ENCODE peak calls at places on chromosomes 5 and 9, in four cellular contexts. A, W, H and X are unnamed samples.

GRCh38 chr5:79107020-79107796 is 4.4 kb upstream of the BHMT start:
- DNase-seq in H (no peak), W (no peak), A (no peak), X (no peak)

GRCh38 chr5:134874831-134875655 is 872 bp downstream of the TXNDC15 start:
- DNase-seq in A (no peak), W (peak), H (peak), X (no peak)

GRCh38 chr5:109748545-109748944 is 58.8 kb downstream of the MAN2A1 start:
- DNase-seq in H (no peak), A (no peak), W (peak), X (no peak)

GRCh38 chr9:109477269-109478203 is 20.6 kb downstream of the PTPN3 start:
- DNase-seq in A (peak), W (peak), H (no peak), X (no peak)

GRCh38 chr5:151098185-151098813 is 17.5 kb upstream of the TNIP1 start:
- DNase-seq in H (no peak), W (no peak), A (no peak), X (no peak)

GRCh38 chr5:53211799-53212198 is 102.2 kb upstream of the MOCS2 start:
- DNase-seq in A (peak), W (no peak), H (no peak), X (no peak)

GRCh38 chr5:165138261-165138660 is 1632.8 kb downstream of the MAT2B start:
- DNase-seq in H (no peak), W (no peak), A (no peak), X (peak)

GRCh38 chr5:472076-472655 is 29.2 kb downstream of the EXOC3 start:
- DNase-seq in A (no peak), H (peak), W (no peak), X (no peak)

GRCh38 chr9:128201441-128202369 is 1.5 kb upstream of the DNM1 start:
- DNase-seq in A (no peak), W (peak), H (no peak), X (no peak)

GRCh38 chr5:106189121-106189809 is 1481.5 kb downstream of the EFNA5 start:
- DNase-seq in H (no peak), W (no peak), A (no peak), X (no peak)

GRCh38 chr5:127028822-127029457 is 1.4 kb downstream of the MARCHF3 start:
- DNase-seq in A (no peak), W (peak), H (peak), X (no peak)

GRCh38 chr5:36842087-36842486 is 34.5 kb upstream of the NIPBL start:
- DNase-seq in A (no peak), W (no peak), H (no peak), X (no peak)

GRCh38 chr5:64693636-64694035 is 3.3 kb downstream of the SHISAL2B start:
- DNase-seq in A (no peak), W (no peak), H (no peak), X (no peak)

GRCh38 chr9:6758418-6759113 is 793 bp downstream of the KDM4C start:
- DNase-seq in A (peak), W (peak), H (peak), X (no peak)

GRCh38 chr5:146238973-146239372 is 35.6 kb downstream of the RBM27 start:
- DNase-seq in A (no peak), H (no peak), W (no peak), X (no peak)

GRCh38 chr5:97986069-97986468 is 787.4 kb upstream of the RGMB start:
- DNase-seq in W (no peak), A (peak), H (no peak), X (peak)

GRCh38 chr9:5633243-5633642 is 4.3 kb downstream of the RIC1 start:
- DNase-seq in W (no peak), A (no peak), H (no peak), X (no peak)

GRCh38 chr9:81132318-81132717 is 557.0 kb downstream of the TLE1 start:
- DNase-seq in H (no peak), W (no peak), A (no peak), X (no peak)

DNA sequence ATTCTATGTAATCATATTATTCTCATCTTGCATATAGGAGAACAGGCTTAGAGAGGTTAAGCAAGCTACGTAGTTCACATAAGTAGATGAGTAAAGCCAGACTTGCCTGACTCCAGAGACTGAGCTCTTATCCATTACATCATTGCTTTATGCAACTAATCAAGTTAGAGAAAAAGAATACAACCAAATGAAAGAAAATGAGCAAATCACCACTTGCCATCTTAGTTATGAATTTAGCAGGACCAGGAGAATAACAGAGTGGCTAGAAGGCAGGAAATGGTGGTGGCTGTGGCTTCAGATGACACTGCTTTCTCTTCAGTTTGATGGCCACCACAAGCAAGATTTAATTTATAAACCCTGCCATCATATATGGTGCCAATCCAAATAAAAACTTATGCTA is 26.6 kb downstream of the POC5 start:
- DNase-seq in W (no peak), H (peak), A (no peak), X (no peak)
- TF ChIP-seq YY1 in W (no peak), H (no peak), A (no peak), X (no peak)

GRCh38 chr5:121963409-121963808 is 1.6 kb downstream of the SRFBP1 start:
- DNase-seq in H (no peak), W (no peak), A (no peak), X (no peak)

GRCh38 chr5:121967187-121967586 is 5.4 kb downstream of the SRFBP1 start:
- DNase-seq in W (no peak), H (no peak), A (no peak), X (no peak)

GRCh38 chr5:121969660-121970295 is 8.0 kb downstream of the SRFBP1 start:
- DNase-seq in H (no peak), W (no peak), A (no peak), X (no peak)

GRCh38 chr5:121974261-121974660 is 12.5 kb downstream of the SRFBP1 start:
- DNase-seq in H (no peak), W (no peak), A (no peak), X (no peak)

GRCh38 chr5:121968910-121969607 is 7.3 kb downstream of the SRFBP1 start:
- DNase-seq in W (no peak), H (no peak), A (peak), X (no peak)
- TF ChIP-seq YY1 in W (no peak), H (no peak), A (no peak), X (no peak)

GRCh38 chr5:153939101-153939500 is 99.6 kb downstream of the FAM114A2 start:
- DNase-seq in A (no peak), W (no peak), H (no peak), X (no peak)

GRCh38 chr5:153941265-153941664 is 97.4 kb downstream of the FAM114A2 start:
- DNase-seq in W (no peak), H (no peak), A (no peak), X (no peak)

GRCh38 chr5:153937661-153938060 is 101.0 kb downstream of the FAM114A2 start:
- DNase-seq in H (no peak), W (no peak), A (no peak), X (no peak)

GRCh38 chr5:153938131-153938842 is 100.4 kb downstream of the FAM114A2 start:
- DNase-seq in A (no peak), W (no peak), H (no peak), X (no peak)
- TF ChIP-seq YY1 in A (no peak), W (no peak), H (no peak), X (no peak)

GRCh38 chr5:157659886-157660660 is 7.8 kb upstream of the SOX30 start:
- DNase-seq in H (no peak), A (no peak), W (no peak), X (no peak)
- TF ChIP-seq YY1 in H (no peak), A (no peak), W (no peak), X (no peak)

DNA sequence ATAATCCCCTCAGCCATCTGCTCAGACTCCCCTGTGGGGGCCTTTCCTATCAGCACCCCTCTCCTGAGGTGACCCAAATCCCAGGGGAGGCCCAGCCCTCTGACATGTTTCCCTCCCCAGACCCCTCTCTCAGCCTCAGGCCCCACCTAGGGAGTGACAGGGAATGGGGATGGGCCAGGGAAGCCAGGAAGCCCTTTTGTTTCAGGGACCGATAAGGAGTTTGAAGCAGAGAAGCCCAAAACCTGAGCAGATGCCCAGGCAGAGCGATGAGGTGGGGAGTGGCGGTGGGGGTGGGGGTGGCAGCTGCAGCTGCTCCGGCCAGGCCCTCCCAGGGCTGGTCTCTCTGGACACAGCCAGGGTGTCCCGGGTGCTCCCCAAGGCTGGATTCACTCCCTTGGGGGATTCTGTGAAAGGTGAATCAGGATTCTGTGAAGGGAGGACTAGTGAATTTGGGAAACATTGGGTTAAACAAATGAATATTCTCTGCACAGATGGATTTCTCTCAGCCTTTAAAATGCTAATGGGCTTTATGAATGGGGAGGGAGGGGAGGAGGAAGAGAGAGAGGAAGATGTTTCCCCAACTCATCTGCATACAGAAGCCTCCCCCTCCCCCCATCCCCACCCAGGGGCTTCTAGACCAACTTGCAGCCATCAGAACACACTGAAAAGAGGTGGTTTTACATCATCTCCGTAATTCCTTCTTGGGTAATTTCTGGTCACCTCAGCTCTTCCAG is 17.4 kb downstream of the AKNA start:
- DNase-seq in W (no peak), H (no peak), A (no peak), X (peak)
- TF ChIP-seq YY1 in W (no peak), H (no peak), A (no peak), X (no peak)

DNA sequence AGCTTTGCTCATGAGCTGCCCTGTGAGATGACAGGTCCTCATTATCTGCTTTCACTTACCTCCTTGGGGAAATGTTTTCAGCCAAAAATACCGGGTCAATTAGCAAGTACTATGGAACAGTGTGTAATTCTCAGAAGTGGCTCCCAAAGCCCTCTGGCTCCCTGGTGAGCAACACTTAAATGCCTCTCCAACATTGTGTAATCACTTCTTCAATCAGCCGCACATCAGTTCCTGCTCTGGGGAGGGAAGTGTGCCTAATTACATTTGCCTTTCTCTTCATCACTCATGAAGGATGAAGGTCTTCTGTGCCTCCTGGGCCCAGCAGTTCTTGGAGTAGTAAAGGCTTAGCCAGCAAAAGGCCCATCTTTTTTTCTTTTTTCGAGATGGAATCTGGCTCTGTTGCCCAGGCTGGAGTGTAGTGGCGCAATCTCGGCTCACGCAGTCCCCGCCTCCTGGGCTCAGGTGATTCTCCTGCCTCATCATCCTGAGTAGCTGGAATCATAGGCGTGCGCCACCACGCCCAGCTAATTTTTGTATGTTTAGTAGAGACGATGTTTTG is 23.1 kb downstream of the NIM1K start:
- DNase-seq in A (no peak), W (no peak), H (no peak), X (no peak)
- TF ChIP-seq YY1 in A (no peak), W (no peak), H (no peak), X (no peak)